ENCODE peak calls at places on chromosome 17, in ten cellular contexts. L is AG10803; A is activated effector memory CD4-positive, alpha-beta T cell treated with Interleukin-2 at 50 U/mL for 16 hours; F is anterior cingulate cortex; U is fibroblast of lung; Y is KBM-7; C is stimulated activated CD4-positive, alpha-beta T cell treated with anti-CD3 and anti-CD28 coated beads, TNF-alpha, amount 100 ng/mL, for 48 hours; B is WTC11; K is pons; G is iris pigment epithelial cell. T is an unnamed sample.

GRCh38 chr17:6374271-6374691 is 60.6 kb downstream of the AIPL1 start:
- DNase-seq in B (no peak), K (no peak), U (no peak), A (no peak), G (no peak), Y (no peak), C (no peak), F (no peak), L (no peak), T (no peak)

GRCh38 chr17:58534901-58535421 is 20.5 kb upstream of the MTMR4 start:
- DNase-seq in L (peak), K (no peak), F (no peak), U (peak), G (peak), C (no peak), Y (peak), B (no peak), A (no peak), T (peak)

GRCh38 chr17:19677736-19678379 is 29.3 kb downstream of the ALDH3A2 start:
- DNase-seq in F (no peak), A (no peak), K (no peak), C (no peak), G (no peak), B (no peak), L (no peak), U (no peak), Y (no peak), T (no peak)

GRCh38 chr17:77317091-77317519 is 176.3 kb downstream of the SEC14L1 start:
- DNase-seq in G (no peak), F (no peak), C (no peak), B (no peak), L (no peak), Y (no peak), U (no peak), A (no peak), K (no peak), T (no peak)

GRCh38 chr17:4938670-4939553 is 934 bp downstream of the SLC25A11 start:
- DNase-seq in L (no peak), K (no peak), U (no peak), Y (no peak), A (no peak), G (peak), F (no peak), B (no peak), C (no peak), T (peak)

GRCh38 chr17:76139261-76139752 is 1.7 kb downstream of the FOXJ1 start:
- DNase-seq in K (no peak), C (no peak), L (no peak), B (no peak), G (no peak), Y (no peak), A (no peak), U (no peak), F (no peak), T (no peak)

GRCh38 chr17:75105269-75106080 is 4.3 kb upstream of the ARMC7 start:
- DNase-seq in F (no peak), B (peak), K (no peak), A (no peak), L (peak), U (no peak), Y (no peak), G (peak), C (no peak), T (peak)

GRCh38 chr17:65268832-65269231 is 131.7 kb downstream of the RGS9 start:
- DNase-seq in L (peak), C (no peak), G (peak), A (no peak), U (peak), F (no peak), B (no peak), Y (no peak), K (no peak), T (no peak)

GRCh38 chr17:61878984-61879612 is 15.8 kb upstream of the BRIP1 start:
- DNase-seq in K (no peak), F (no peak), L (no peak), G (peak), U (no peak), B (no peak), A (no peak), Y (no peak), C (no peak), T (no peak)

GRCh38 chr17:83196088-83196765 is 116.8 kb downstream of the METRNL start:
- DNase-seq in B (no peak), K (no peak), Y (no peak), G (no peak), L (peak), C (no peak), A (no peak), U (peak), F (no peak), T (no peak)

GRCh38 chr17:15414502-15415348 is 52.7 kb downstream of the CDRT4 start:
- DNase-seq in Y (no peak), F (no peak), B (no peak), U (no peak), C (no peak), L (no peak), K (peak), G (no peak), A (no peak), T (no peak)

GRCh38 chr17:78159575-78160158 is 8.7 kb upstream of the SYNGR2 start:
- DNase-seq in F (no peak), G (peak), K (no peak), U (peak), Y (no peak), B (no peak), C (no peak), L (peak), A (no peak), T (no peak)

GRCh38 chr17:2190014-2190413 is 113.6 kb downstream of the SMG6 start:
- DNase-seq in F (no peak), G (peak), A (no peak), U (no peak), K (no peak), C (no peak), L (peak), Y (no peak), B (no peak), T (no peak)

GRCh38 chr17:57032343-57032742 is 52.7 kb upstream of the AKAP1 start:
- DNase-seq in A (no peak), U (peak), Y (no peak), G (no peak), C (no peak), K (no peak), F (no peak), B (no peak), L (no peak), T (no peak)

GRCh38 chr17:68512967-68513474 is 791 bp downstream of the PRKAR1A start:
- DNase-seq in K (peak), F (no peak), A (no peak), U (peak), C (no peak), L (peak), B (no peak), Y (peak), G (peak), T (peak)

GRCh38 chr17:49971199-49971847 is 2.3 kb downstream of the DLX4 start:
- DNase-seq in C (no peak), F (no peak), B (no peak), K (no peak), A (no peak), Y (peak), U (no peak), G (no peak), L (no peak), T (no peak)

GRCh38 chr17:15321556-15322250 is 19.7 kb downstream of the TEKT3 start:
- DNase-seq in C (no peak), Y (no peak), B (no peak), G (peak), L (peak), U (peak), F (no peak), A (no peak), K (no peak), T (no peak)

GRCh38 chr17:44203731-44204452 is 4.2 kb upstream of the ATXN7L3 start:
- DNase-seq in F (no peak), U (peak), L (peak), Y (peak), B (peak), A (no peak), K (no peak), C (no peak), G (peak), T (peak)

GRCh38 chr17:81735181-81736102 is 23.4 kb downstream of the SLC25A10 start:
- DNase-seq in Y (peak), A (no peak), B (no peak), L (peak), K (no peak), C (no peak), F (no peak), U (no peak), G (no peak), T (peak)

GRCh38 chr17:81641825-81642489 is 5.0 kb downstream of the TSPAN10 start:
- DNase-seq in K (no peak), G (peak), U (peak), B (no peak), F (no peak), Y (no peak), A (no peak), C (no peak), L (peak), T (peak)

T was measured in OCI-M1.